ENCODE peak calls at places on chromosomes 12 and 14, in eight cellular contexts. One of them, this sample, is unnamed.

GRCh38 chr12:20201733-20202132 is 166.6 kb upstream of the PDE3A start:
- DNase-seq in uterus: no peak
- DNase-seq in IMR-90: no peak
- DNase-seq in HCT116: no peak
- DNase-seq in thyroid gland: no peak
- DNase-seq in K562: no peak
- DNase-seq in upper lobe of left lung: no peak
- DNase-seq in A549: no peak
- DNase-seq in this sample: no peak

GRCh38 chr12:22190969-22191368 is 143.5 kb downstream of the ST8SIA1 start:
- DNase-seq in uterus: no peak
- DNase-seq in IMR-90: no peak
- DNase-seq in HCT116: no peak
- DNase-seq in thyroid gland: no peak
- DNase-seq in K562: no peak
- DNase-seq in upper lobe of left lung: no peak
- DNase-seq in A549: no peak
- DNase-seq in this sample: no peak

GRCh38 chr12:53236443-53237111 is 4.6 kb upstream of the RARG start:
- DNase-seq in uterus: no peak
- DNase-seq in IMR-90: no peak
- DNase-seq in HCT116: no peak
- DNase-seq in thyroid gland: no peak
- DNase-seq in K562: no peak
- DNase-seq in upper lobe of left lung: no peak
- DNase-seq in A549: no peak
- DNase-seq in this sample: no peak

GRCh38 chr14:38210168-38210567 is 2.5 kb downstream of the SSTR1 start:
- DNase-seq in uterus: no peak
- DNase-seq in IMR-90: peak; percentile 86
- DNase-seq in HCT116: no peak
- DNase-seq in thyroid gland: no peak
- DNase-seq in K562: no peak
- DNase-seq in upper lobe of left lung: no peak
- DNase-seq in A549: peak; percentile 24
- DNase-seq in this sample: no peak

GRCh38 chr12:92539966-92540791 is 162.6 kb upstream of the PLEKHG7 start:
- DNase-seq in uterus: no peak
- DNase-seq in IMR-90: no peak
- DNase-seq in HCT116: no peak
- DNase-seq in thyroid gland: peak; percentile 20
- DNase-seq in K562: no peak
- DNase-seq in upper lobe of left lung: no peak
- DNase-seq in A549: no peak
- DNase-seq in this sample: peak; percentile 75

GRCh38 chr14:93067088-93067487 is 48.6 kb downstream of the ITPK1 start:
- DNase-seq in uterus: no peak
- DNase-seq in IMR-90: no peak
- DNase-seq in HCT116: no peak
- DNase-seq in thyroid gland: peak; percentile 88
- DNase-seq in K562: no peak
- DNase-seq in upper lobe of left lung: no peak
- DNase-seq in A549: no peak
- DNase-seq in this sample: no peak

GRCh38 chr14:29745863-29746262 is 181.8 kb downstream of the PRKD1 start:
- DNase-seq in uterus: no peak
- DNase-seq in IMR-90: no peak
- DNase-seq in HCT116: no peak
- DNase-seq in thyroid gland: no peak
- DNase-seq in K562: no peak
- DNase-seq in upper lobe of left lung: no peak
- DNase-seq in A549: no peak
- DNase-seq in this sample: no peak

GRCh38 chr12:65620026-65620425 is 204.3 kb upstream of the HMGA2 start:
- DNase-seq in uterus: no peak
- DNase-seq in IMR-90: peak; percentile 77
- DNase-seq in HCT116: no peak
- DNase-seq in thyroid gland: no peak
- DNase-seq in K562: no peak
- DNase-seq in upper lobe of left lung: no peak
- DNase-seq in A549: no peak
- DNase-seq in this sample: no peak

GRCh38 chr14:99246536-99247083 is 25.4 kb downstream of the BCL11B start:
- DNase-seq in uterus: no peak
- DNase-seq in IMR-90: no peak
- DNase-seq in HCT116: no peak
- DNase-seq in thyroid gland: no peak
- DNase-seq in K562: no peak
- DNase-seq in upper lobe of left lung: no peak
- DNase-seq in A549: no peak
- DNase-seq in this sample: peak; percentile 76

GRCh38 chr12:42978718-42979117 is 389.2 kb upstream of the PRICKLE1 start:
- DNase-seq in uterus: no peak
- DNase-seq in IMR-90: no peak
- DNase-seq in HCT116: no peak
- DNase-seq in thyroid gland: no peak
- DNase-seq in K562: no peak
- DNase-seq in upper lobe of left lung: no peak
- DNase-seq in A549: no peak
- DNase-seq in this sample: no peak

GRCh38 chr12:843609-844008 is 91.2 kb downstream of the WNK1 start:
- DNase-seq in uterus: no peak
- DNase-seq in IMR-90: peak; percentile 55
- DNase-seq in HCT116: no peak
- DNase-seq in thyroid gland: no peak
- DNase-seq in K562: no peak
- DNase-seq in upper lobe of left lung: no peak
- DNase-seq in A549: no peak
- DNase-seq in this sample: no peak

GRCh38 chr12:121287267-121287954 is 9.1 kb downstream of the CAMKK2 start:
- DNase-seq in uterus: no peak
- DNase-seq in IMR-90: peak; percentile 81
- DNase-seq in HCT116: no peak
- DNase-seq in thyroid gland: no peak
- DNase-seq in K562: no peak
- DNase-seq in upper lobe of left lung: no peak
- DNase-seq in A549: no peak
- DNase-seq in this sample: no peak

GRCh38 chr12:10397311-10397710 is 7.5 kb upstream of the KLRK1 start:
- DNase-seq in uterus: no peak
- DNase-seq in IMR-90: no peak
- DNase-seq in HCT116: no peak
- DNase-seq in thyroid gland: no peak
- DNase-seq in K562: no peak
- DNase-seq in upper lobe of left lung: no peak
- DNase-seq in A549: no peak
- DNase-seq in this sample: no peak

GRCh38 chr14:101103321-101103901 is 199.9 kb upstream of the RTL1 start:
- DNase-seq in uterus: no peak
- DNase-seq in IMR-90: no peak
- DNase-seq in HCT116: no peak
- DNase-seq in thyroid gland: no peak
- DNase-seq in K562: peak; percentile 2
- DNase-seq in upper lobe of left lung: peak; percentile 18
- DNase-seq in A549: no peak
- DNase-seq in this sample: peak; percentile 67

GRCh38 chr14:101105045-101105444 is 201.5 kb upstream of the RTL1 start:
- DNase-seq in uterus: no peak
- DNase-seq in IMR-90: no peak
- DNase-seq in HCT116: no peak
- DNase-seq in thyroid gland: no peak
- DNase-seq in K562: no peak
- DNase-seq in upper lobe of left lung: no peak
- DNase-seq in A549: no peak
- DNase-seq in this sample: peak; percentile 44

GRCh38 chr14:101104485-101104884 is 201.0 kb upstream of the RTL1 start:
- DNase-seq in uterus: no peak
- DNase-seq in IMR-90: no peak
- DNase-seq in HCT116: no peak
- DNase-seq in thyroid gland: no peak
- DNase-seq in K562: no peak
- DNase-seq in upper lobe of left lung: peak; percentile 18
- DNase-seq in A549: no peak
- DNase-seq in this sample: no peak

GRCh38 chr14:101101456-101102056 is 198.0 kb upstream of the RTL1 start:
- DNase-seq in uterus: no peak
- DNase-seq in IMR-90: no peak
- DNase-seq in HCT116: no peak
- DNase-seq in thyroid gland: no peak
- DNase-seq in K562: no peak
- DNase-seq in upper lobe of left lung: no peak
- DNase-seq in A549: peak; percentile 60
- DNase-seq in this sample: no peak

DNA sequence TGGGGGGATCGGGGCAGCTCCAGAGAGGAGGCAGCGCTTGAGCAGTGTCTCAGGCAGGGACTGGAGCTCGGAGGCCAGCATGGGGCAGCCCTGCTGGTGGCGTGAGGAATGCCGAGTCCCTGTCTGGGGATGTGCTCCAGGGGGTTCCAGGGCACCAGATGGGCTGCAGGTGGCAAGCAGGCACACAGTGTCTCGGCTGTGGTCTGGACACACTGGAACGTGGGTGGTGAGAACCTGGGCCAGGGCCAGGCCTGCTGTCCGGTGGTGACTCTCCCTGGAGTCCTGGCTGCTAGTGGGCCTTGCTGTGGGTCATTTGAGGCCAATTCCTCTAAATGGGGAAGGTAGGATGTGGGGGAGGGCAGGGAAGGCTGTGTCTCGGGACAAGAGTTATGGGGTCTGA is 199.4 kb upstream of the RTL1 start:
- DNase-seq in uterus: no peak
- DNase-seq in IMR-90: no peak
- DNase-seq in HCT116: no peak
- DNase-seq in thyroid gland: no peak
- DNase-seq in K562: no peak
- DNase-seq in upper lobe of left lung: peak; percentile 19
- DNase-seq in A549: no peak
- DNase-seq in this sample: peak; percentile 56
- TF ChIP-seq CTCF in uterus: no peak
- TF ChIP-seq CTCF in IMR-90: no peak
- TF ChIP-seq CTCF in HCT116: no peak
- TF ChIP-seq CTCF in thyroid gland: no peak
- TF ChIP-seq CTCF in K562: no peak
- TF ChIP-seq CTCF in upper lobe of left lung: no peak
- TF ChIP-seq CTCF in A549: no peak
- TF ChIP-seq CTCF in this sample: no peak

GRCh38 chr12:6171409-6172015 is 28.7 kb upstream of the CD9 start:
- DNase-seq in uterus: peak; percentile 43
- DNase-seq in IMR-90: no peak
- DNase-seq in HCT116: no peak
- DNase-seq in thyroid gland: no peak
- DNase-seq in K562: peak; percentile 57
- DNase-seq in upper lobe of left lung: peak; percentile 64
- DNase-seq in A549: no peak
- DNase-seq in this sample: no peak
- TF ChIP-seq POLR2A in uterus: no peak
- TF ChIP-seq POLR2A in IMR-90: no peak
- TF ChIP-seq POLR2A in HCT116: no peak
- TF ChIP-seq POLR2A in thyroid gland: no peak
- TF ChIP-seq POLR2A in K562: no peak
- TF ChIP-seq POLR2A in upper lobe of left lung: no peak
- TF ChIP-seq POLR2A in A549: no peak
- TF ChIP-seq POLR2A in this sample: no peak

GRCh38 chr14:23286020-23286903 is at the start of gene HOMEZ:
- DNase-seq in uterus: peak; percentile 99
- DNase-seq in IMR-90: peak; percentile 97
- DNase-seq in HCT116: peak; percentile 92
- DNase-seq in thyroid gland: peak; percentile 100
- DNase-seq in K562: peak; percentile 99
- DNase-seq in upper lobe of left lung: peak; percentile 99
- DNase-seq in A549: peak; percentile 98
- DNase-seq in this sample: peak; percentile 98
- TF ChIP-seq CTCF in uterus: no peak
- TF ChIP-seq CTCF in IMR-90: peak; percentile 7
- TF ChIP-seq CTCF in HCT116: no peak
- TF ChIP-seq CTCF in thyroid gland: no peak
- TF ChIP-seq CTCF in K562: no peak
- TF ChIP-seq CTCF in upper lobe of left lung: peak; percentile 43
- TF ChIP-seq CTCF in A549: no peak
- TF ChIP-seq CTCF in this sample: no peak

GRCh38 chr12:57459055-57459749 is 383 bp upstream of the GLI1 start:
- DNase-seq in uterus: peak; percentile 93
- DNase-seq in IMR-90: peak; percentile 96
- DNase-seq in HCT116: peak; percentile 94
- DNase-seq in thyroid gland: peak; percentile 91
- DNase-seq in K562: peak; percentile 97
- DNase-seq in upper lobe of left lung: peak; percentile 94
- DNase-seq in A549: peak; percentile 98
- DNase-seq in this sample: peak; percentile 97
- TF ChIP-seq POLR2A in uterus: peak; percentile 7
- TF ChIP-seq POLR2A in IMR-90: peak; percentile 62
- TF ChIP-seq POLR2A in HCT116: peak; percentile 51
- TF ChIP-seq POLR2A in thyroid gland: peak; percentile 20
- TF ChIP-seq POLR2A in K562: peak; percentile 59
- TF ChIP-seq POLR2A in upper lobe of left lung: no peak
- TF ChIP-seq POLR2A in A549: peak; percentile 53
- TF ChIP-seq POLR2A in this sample: no peak

GRCh38 chr12:3655331-3655900 is 97.5 kb downstream of the CRACR2A start:
- DNase-seq in uterus: no peak
- DNase-seq in IMR-90: no peak
- DNase-seq in HCT116: no peak
- DNase-seq in thyroid gland: peak; percentile 55
- DNase-seq in K562: no peak
- DNase-seq in upper lobe of left lung: no peak
- DNase-seq in A549: peak; percentile 19
- DNase-seq in this sample: no peak
- TF ChIP-seq CTCF in uterus: no peak
- TF ChIP-seq CTCF in IMR-90: peak; percentile 18
- TF ChIP-seq CTCF in HCT116: peak; percentile 60
- TF ChIP-seq CTCF in thyroid gland: no peak
- TF ChIP-seq CTCF in K562: peak; percentile 29
- TF ChIP-seq CTCF in upper lobe of left lung: peak; percentile 23
- TF ChIP-seq CTCF in A549: peak; percentile 22
- TF ChIP-seq CTCF in this sample: no peak

GRCh38 chr14:104967414-104968152 is 10.6 kb downstream of the AHNAK2 start:
- DNase-seq in uterus: peak; percentile 73
- DNase-seq in IMR-90: no peak
- DNase-seq in HCT116: no peak
- DNase-seq in thyroid gland: peak; percentile 83
- DNase-seq in K562: no peak
- DNase-seq in upper lobe of left lung: peak; percentile 81
- DNase-seq in A549: peak; percentile 36
- DNase-seq in this sample: peak; percentile 75
- TF ChIP-seq POLR2A in uterus: no peak
- TF ChIP-seq POLR2A in IMR-90: no peak
- TF ChIP-seq POLR2A in HCT116: no peak
- TF ChIP-seq POLR2A in thyroid gland: no peak
- TF ChIP-seq POLR2A in K562: no peak
- TF ChIP-seq POLR2A in upper lobe of left lung: no peak
- TF ChIP-seq POLR2A in A549: no peak
- TF ChIP-seq POLR2A in this sample: no peak

This sample was measured in spleen.